ENCODE peak calls at places on chromosome 16, in eight cellular contexts. T is neural progenitor cell, Y is bronchial epithelial cell, Z is cardiac fibroblast, J is adrenal gland, B is AG04450, Q is OCI-LY7, N is IMR-90. P is an unnamed sample.

GRCh38 chr16:82793550-82794244 is 166.9 kb downstream of the CDH13 start:
- DNase-seq in T (peak), Y (no peak), Z (no peak), J (no peak), B (no peak), Q (no peak), N (no peak), P (no peak)

GRCh38 chr16:85902366-85903155 is 3.6 kb downstream of the IRF8 start:
- DNase-seq in T (peak), Y (no peak), Z (no peak), J (no peak), B (no peak), Q (peak), N (no peak), P (peak)

GRCh38 chr16:67530013-67530939 is 1.6 kb downstream of the RIPOR1 start:
- DNase-seq in T (peak), Y (no peak), Z (peak), J (peak), B (no peak), Q (peak), N (peak), P (no peak)

GRCh38 chr16:74186589-74186988 is 110.0 kb upstream of the PSMD7 start:
- DNase-seq in T (no peak), Y (no peak), Z (peak), J (no peak), B (peak), Q (no peak), N (peak), P (no peak)

GRCh38 chr16:63447121-63447520 is 1410.9 kb upstream of the CDH8 start:
- DNase-seq in T (peak), Y (no peak), Z (no peak), J (no peak), B (no peak), Q (no peak), N (no peak), P (no peak)

GRCh38 chr16:20938426-20938825 is 37.9 kb downstream of the LYRM1 start:
- DNase-seq in T (no peak), Y (peak), Z (peak), J (no peak), B (no peak), Q (no peak), N (peak), P (no peak)

GRCh38 chr16:62950351-62950750 is 914.1 kb upstream of the CDH8 start:
- DNase-seq in T (no peak), Y (no peak), Z (no peak), J (no peak), B (no peak), Q (no peak), N (no peak), P (no peak)

GRCh38 chr16:53502331-53503269 is at the start of gene AKTIP:
- DNase-seq in T (peak), Y (peak), Z (peak), J (peak), B (no peak), Q (peak), N (peak), P (peak)

GRCh38 chr16:46899443-46900143 is 15.4 kb downstream of the GPT2 start:
- DNase-seq in T (no peak), Y (no peak), Z (peak), J (no peak), B (no peak), Q (no peak), N (peak), P (no peak)

GRCh38 chr16:30997887-30998711 is 12.3 kb downstream of the STX1B start:
- DNase-seq in T (no peak), Y (peak), Z (peak), J (peak), B (peak), Q (no peak), N (peak), P (no peak)

GRCh38 chr16:86775401-86775985 is 197.1 kb downstream of the FOXL1 start:
- DNase-seq in T (peak), Y (no peak), Z (no peak), J (no peak), B (no peak), Q (no peak), N (peak), P (no peak)

GRCh38 chr16:48146131-48146530 is 9.7 kb downstream of the ABCC12 start:
- DNase-seq in T (no peak), Y (no peak), Z (no peak), J (no peak), B (no peak), Q (no peak), N (no peak), P (no peak)

GRCh38 chr16:70706948-70707465 is 21.2 kb upstream of the MTSS2 start:
- DNase-seq in T (no peak), Y (peak), Z (peak), J (no peak), B (peak), Q (no peak), N (peak), P (no peak)

GRCh38 chr16:25735645-25736044 is 43.9 kb downstream of the HS3ST4 start:
- DNase-seq in T (no peak), Y (no peak), Z (no peak), J (no peak), B (no peak), Q (no peak), N (no peak), P (no peak)

GRCh38 chr16:53511084-53511402 is 8.0 kb upstream of the AKTIP start:
- DNase-seq in T (no peak), Y (no peak), Z (no peak), J (no peak), B (no peak), Q (no peak), N (no peak), P (no peak)

GRCh38 chr16:19785512-19786130 is 67.5 kb downstream of the IQCK start:
- DNase-seq in T (no peak), Y (no peak), Z (no peak), J (peak), B (no peak), Q (no peak), N (no peak), P (no peak)

GRCh38 chr16:81946206-81946605 is 65.1 kb downstream of the SDR42E1 start:
- DNase-seq in T (no peak), Y (no peak), Z (no peak), J (no peak), B (no peak), Q (no peak), N (no peak), P (no peak)

GRCh38 chr16:31083556-31083955 is 5.2 kb downstream of the PRSS53 start:
- DNase-seq in T (no peak), Y (no peak), Z (no peak), J (no peak), B (no peak), Q (no peak), N (no peak), P (no peak)

GRCh38 chr16:30526137-30526822 is at the start of gene ZNF768:
- DNase-seq in T (peak), Y (no peak), Z (peak), J (peak), B (no peak), Q (no peak), N (no peak), P (peak)

GRCh38 chr16:87228363-87228762 is 88.8 kb downstream of the C16orf95 start:
- DNase-seq in T (no peak), Y (no peak), Z (no peak), J (no peak), B (no peak), Q (no peak), N (no peak), P (no peak)

GRCh38 chr16:12439443-12440232 is 364.0 kb downstream of the CPPED1 start:
- DNase-seq in T (no peak), Y (no peak), Z (no peak), J (no peak), B (no peak), Q (no peak), N (no peak), P (no peak)

GRCh38 chr16:86145669-86146068 is 246.7 kb downstream of the IRF8 start:
- DNase-seq in T (no peak), Y (no peak), Z (no peak), J (no peak), B (no peak), Q (no peak), N (no peak), P (no peak)

GRCh38 chr16:11149011-11149616 is 106.9 kb downstream of the SOCS1 start:
- DNase-seq in T (no peak), Y (no peak), Z (no peak), J (peak), B (no peak), Q (no peak), N (peak), P (no peak)

GRCh38 chr16:56257666-56258359 is 66.5 kb downstream of the GNAO1 start:
- DNase-seq in T (no peak), Y (no peak), Z (no peak), J (no peak), B (no peak), Q (no peak), N (no peak), P (no peak)

GRCh38 chr16:89018605-89019158 is 41.7 kb upstream of the CBFA2T3 start:
- DNase-seq in T (no peak), Y (no peak), Z (no peak), J (no peak), B (no peak), Q (no peak), N (no peak), P (no peak)

GRCh38 chr16:89383095-89384003 is 107.0 kb downstream of the ANKRD11 start:
- DNase-seq in T (peak), Y (peak), Z (peak), J (peak), B (no peak), Q (no peak), N (peak), P (no peak)

GRCh38 chr16:19236561-19236960 is 49.0 kb upstream of the CLEC19A start:
- DNase-seq in T (no peak), Y (no peak), Z (no peak), J (no peak), B (no peak), Q (no peak), N (no peak), P (no peak)

GRCh38 chr16:57935904-57936303 is 35.0 kb downstream of the CNGB1 start:
- DNase-seq in T (no peak), Y (no peak), Z (no peak), J (no peak), B (no peak), Q (no peak), N (no peak), P (no peak)

GRCh38 chr16:35391328-35391727 is 1931.9 kb downstream of the TP53TG3F start:
- DNase-seq in T (peak), Y (peak), Z (peak), J (peak), B (no peak), Q (peak), N (peak), P (peak)

GRCh38 chr16:68003031-68003430 is 3.7 kb upstream of the DPEP2 start:
- DNase-seq in T (no peak), Y (no peak), Z (no peak), J (no peak), B (no peak), Q (no peak), N (peak), P (no peak)

GRCh38 chr16:52446076-52446475 is 100.9 kb downstream of the TOX3 start:
- DNase-seq in T (no peak), Y (peak), Z (no peak), J (no peak), B (no peak), Q (no peak), N (no peak), P (no peak)

GRCh38 chr16:1345651-1346421 is 5.8 kb downstream of the TSR3 start:
- DNase-seq in T (no peak), Y (no peak), Z (no peak), J (no peak), B (no peak), Q (no peak), N (no peak), P (no peak)

GRCh38 chr16:1345087-1345486 is 6.6 kb downstream of the TSR3 start:
- DNase-seq in T (no peak), Y (no peak), Z (no peak), J (no peak), B (no peak), Q (no peak), N (no peak), P (no peak)

GRCh38 chr16:1347286-1347855 is 4.3 kb downstream of the TSR3 start:
- DNase-seq in T (no peak), Y (no peak), Z (no peak), J (no peak), B (no peak), Q (no peak), N (no peak), P (no peak)

GRCh38 chr16:1347962-1348361 is 3.7 kb downstream of the TSR3 start:
- DNase-seq in T (no peak), Y (no peak), Z (no peak), J (no peak), B (no peak), Q (no peak), N (no peak), P (no peak)

GRCh38 chr16:1346422-1347285 is 5.0 kb downstream of the TSR3 start:
- DNase-seq in T (no peak), Y (no peak), Z (no peak), J (no peak), B (no peak), Q (no peak), N (no peak), P (no peak)
- H3K4me3 ChIP-seq in T (no peak), Y (no peak), Z (no peak), J (no peak), B (no peak), Q (no peak), N (no peak), P (no peak)

DNA sequence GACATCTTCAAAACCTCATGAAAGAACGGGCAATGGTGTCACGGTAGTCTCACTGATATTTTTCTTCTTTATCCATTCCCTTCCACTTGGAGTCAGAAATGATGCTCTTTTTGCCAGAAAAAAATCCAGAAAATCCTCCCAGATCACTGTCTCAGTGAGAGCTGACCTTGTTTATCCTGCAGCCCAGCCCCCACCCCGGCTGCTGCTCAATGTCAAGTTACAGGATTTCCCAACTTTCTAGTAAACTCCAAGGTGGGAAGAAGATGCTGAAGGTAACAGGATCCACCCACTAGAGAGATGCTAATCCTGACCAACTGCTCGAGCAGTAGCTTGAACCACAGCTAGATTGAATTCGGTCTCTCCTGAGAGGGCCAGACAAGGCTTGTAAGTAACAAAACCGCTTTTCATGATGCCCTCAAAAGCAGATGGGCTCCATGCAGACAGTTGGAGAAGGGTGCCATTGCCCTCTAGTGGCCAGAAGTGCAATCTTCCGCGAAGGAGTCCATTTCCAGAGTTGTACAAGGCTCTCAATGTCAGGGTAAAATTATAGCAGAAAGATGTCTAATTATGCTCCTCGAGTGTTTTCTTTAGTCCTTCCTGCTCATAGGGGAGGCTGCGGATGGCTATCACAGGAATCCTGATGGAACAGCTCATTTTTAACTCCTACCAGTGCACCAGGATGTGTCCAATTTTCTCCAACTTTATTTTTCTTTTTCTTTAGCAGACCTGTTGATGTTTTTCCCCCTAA is 4.0 kb downstream of the CDH11 start:
- DNase-seq in T (peak), Y (peak), Z (peak), J (peak), B (peak), Q (peak), N (peak), P (peak)
- TF ChIP-seq CTCF in T (peak), Y (peak), Z (peak), J (peak), B (peak), Q (peak), N (peak), P (peak)

GRCh38 chr16:84614075-84614474 is 3.8 kb downstream of the COTL1 start:
- DNase-seq in T (no peak), Y (no peak), Z (no peak), J (no peak), B (no peak), Q (no peak), N (peak), P (no peak)

GRCh38 chr16:84613408-84614071 is 4.3 kb downstream of the COTL1 start:
- DNase-seq in T (no peak), Y (no peak), Z (no peak), J (no peak), B (no peak), Q (no peak), N (no peak), P (no peak)

GRCh38 chr16:84617068-84617630 is 729 bp downstream of the COTL1 start:
- DNase-seq in T (peak), Y (no peak), Z (no peak), J (no peak), B (no peak), Q (peak), N (no peak), P (peak)

GRCh38 chr16:84616515-84616914 is 1.4 kb downstream of the COTL1 start:
- DNase-seq in T (no peak), Y (no peak), Z (no peak), J (no peak), B (no peak), Q (peak), N (no peak), P (peak)

DNA sequence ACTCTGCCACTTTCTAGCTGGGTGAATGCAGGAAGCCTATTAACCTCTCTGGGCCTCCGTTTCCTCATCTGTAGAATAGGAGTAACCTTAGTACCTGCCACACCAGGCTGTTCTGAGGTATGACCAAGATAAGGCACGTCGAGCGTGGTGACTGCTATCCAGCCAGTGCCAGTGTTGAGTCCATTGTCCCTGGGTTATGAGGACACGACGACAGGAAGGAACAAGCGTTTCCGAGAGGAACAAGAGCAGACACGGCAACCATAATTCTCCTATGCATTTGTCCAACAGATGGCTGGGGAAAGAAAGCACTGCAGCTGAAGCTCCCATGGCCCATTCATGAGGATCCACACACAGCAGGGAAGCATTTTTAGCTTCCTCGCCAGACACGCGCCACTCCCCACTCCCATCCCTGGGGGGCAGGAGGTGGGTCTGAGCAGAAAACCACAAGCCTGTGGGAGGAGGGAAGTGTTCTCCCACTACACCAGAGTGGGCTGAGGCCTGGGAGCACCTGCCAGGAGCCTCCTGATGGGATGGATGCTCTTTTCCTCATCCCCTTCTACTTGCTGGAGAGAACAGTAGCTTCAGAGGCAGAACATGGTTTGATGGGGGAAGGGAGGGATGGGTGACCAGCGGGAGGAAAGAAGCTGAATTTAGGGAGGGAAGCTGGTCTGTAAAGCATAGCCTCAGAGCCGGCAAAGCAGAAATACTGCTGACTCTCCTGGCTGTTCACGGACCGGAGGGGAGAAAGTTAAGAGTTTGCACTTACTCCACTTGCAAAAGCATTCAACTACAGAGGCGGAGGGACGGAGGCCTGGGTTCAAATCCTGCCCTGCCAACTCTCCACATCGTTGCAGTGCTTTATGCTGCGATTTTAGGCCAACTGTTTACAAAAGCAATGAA is 2.7 kb downstream of the COTL1 start:
- DNase-seq in T (no peak), Y (no peak), Z (no peak), J (no peak), B (no peak), Q (no peak), N (no peak), P (no peak)
- H3K4me3 ChIP-seq in T (peak), Y (no peak), Z (no peak), J (no peak), B (peak), Q (peak), N (peak), P (peak)

DNA sequence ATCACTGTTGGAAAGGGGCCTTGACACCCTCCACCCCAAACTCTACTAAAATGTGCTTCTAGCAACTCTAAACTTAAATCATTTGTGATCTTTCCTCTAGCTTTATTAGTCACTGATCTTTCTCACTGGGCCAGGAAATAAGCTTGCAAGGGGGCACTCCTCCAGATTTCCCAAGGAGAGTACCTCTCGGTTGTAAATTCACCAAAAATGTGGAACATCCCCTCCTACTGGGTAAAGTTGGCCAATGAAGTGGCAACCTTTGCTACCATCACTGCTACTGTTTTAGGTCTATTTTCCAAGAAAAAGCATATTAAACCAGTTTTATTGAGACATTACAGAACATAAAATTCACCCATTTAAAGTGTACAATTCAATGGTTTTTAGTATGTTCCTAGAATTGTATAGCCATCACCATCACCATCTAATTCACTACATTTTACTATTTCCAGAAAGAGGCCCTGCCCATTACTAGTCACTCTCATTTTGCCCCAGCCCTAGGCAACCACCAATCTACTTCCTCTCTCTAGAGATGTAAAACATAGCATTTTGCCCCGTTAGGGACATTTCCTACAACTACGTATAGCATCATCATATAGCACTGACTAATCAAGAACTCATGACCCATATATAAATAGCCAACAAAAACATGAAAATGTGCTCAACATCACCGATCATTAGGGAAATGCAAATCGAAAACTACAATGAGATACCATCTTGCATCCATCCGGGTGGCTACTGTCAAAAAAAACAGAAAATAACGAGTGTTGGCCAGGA is 44.6 kb upstream of the ADCY9 start:
- DNase-seq in T (no peak), Y (no peak), Z (peak), J (no peak), B (no peak), Q (no peak), N (no peak), P (no peak)
- TF ChIP-seq CTCF in T (no peak), Y (no peak), Z (peak), J (no peak), B (no peak), Q (no peak), N (no peak), P (no peak)

GRCh38 chr16:75239463-75240122 is 11.8 kb downstream of the BCAR1 start:
- DNase-seq in T (no peak), Y (no peak), Z (no peak), J (no peak), B (no peak), Q (no peak), N (no peak), P (no peak)

GRCh38 chr16:75236736-75237397 is 14.6 kb downstream of the BCAR1 start:
- DNase-seq in T (no peak), Y (no peak), Z (no peak), J (no peak), B (no peak), Q (no peak), N (no peak), P (no peak)

GRCh38 chr16:75237398-75238131 is 13.9 kb downstream of the BCAR1 start:
- DNase-seq in T (no peak), Y (no peak), Z (no peak), J (no peak), B (no peak), Q (no peak), N (no peak), P (no peak)

GRCh38 chr16:75238853-75239371 is 12.5 kb downstream of the BCAR1 start:
- DNase-seq in T (no peak), Y (no peak), Z (no peak), J (no peak), B (no peak), Q (no peak), N (no peak), P (no peak)

GRCh38 chr16:75238132-75238852 is 13.1 kb downstream of the BCAR1 start:
- DNase-seq in T (peak), Y (no peak), Z (peak), J (peak), B (peak), Q (no peak), N (peak), P (no peak)
- H3K4me3 ChIP-seq in T (no peak), Y (no peak), Z (peak), J (no peak), B (peak), Q (no peak), N (no peak), P (no peak)

GRCh38 chr16:23296994-23297393 is 5.1 kb upstream of the SCNN1B start:
- DNase-seq in T (peak), Y (no peak), Z (no peak), J (no peak), B (no peak), Q (peak), N (no peak), P (peak)
- TF ChIP-seq CTCF in T (peak), Y (peak), Z (no peak), J (no peak), B (no peak), Q (peak), N (no peak), P (peak)